ENCODE peak calls at places on chromosomes 5 and 9, in nine cellular contexts. V, G, N, W, I, Y, Z, F and T are unnamed samples.
A peak's percentile ranks its signal among the peaks of the same experiment; 100 is the strongest.

GRCh38 chr5:93705896-93706295 is 35.5 kb downstream of the POU5F2 start:
- DNase-seq in V (no peak), G (no peak), N (no peak), W (no peak), I (no peak), Y (no peak), Z (no peak), F (no peak), T (no peak)

GRCh38 chr5:157266286-157267007 is 524 bp downstream of the CYFIP2 start:
- DNase-seq in V (peak; percentile 81), G (no peak), N (no peak), W (peak; percentile 79), I (peak; percentile 44), Y (no peak), Z (peak; percentile 18), F (no peak), T (no peak)

GRCh38 chr5:56357426-56357825 is 124.3 kb upstream of the ANKRD55 start:
- DNase-seq in V (no peak), G (no peak), N (no peak), W (no peak), I (no peak), Y (no peak), Z (no peak), F (no peak), T (no peak)

GRCh38 chr9:16640649-16641048 is 229.8 kb downstream of the BNC2 start:
- DNase-seq in V (no peak), G (no peak), N (no peak), W (no peak), I (no peak), Y (no peak), Z (no peak), F (no peak), T (no peak)

GRCh38 chr5:158658439-158659230 is 441.1 kb downstream of the EBF1 start:
- DNase-seq in V (no peak), G (no peak), N (peak; percentile 2), W (no peak), I (no peak), Y (no peak), Z (no peak), F (no peak), T (no peak)

GRCh38 chr5:14178091-14178490 is 34.9 kb downstream of the TRIO start:
- DNase-seq in V (no peak), G (no peak), N (no peak), W (no peak), I (no peak), Y (no peak), Z (no peak), F (no peak), T (no peak)

GRCh38 chr5:167244583-167244982 is 1046.9 kb upstream of the WWC1 start:
- DNase-seq in V (no peak), G (no peak), N (peak; percentile 10), W (no peak), I (no peak), Y (no peak), Z (peak; percentile 26), F (no peak), T (no peak)

GRCh38 chr5:7548576-7548975 is 152.6 kb downstream of the ADCY2 start:
- DNase-seq in V (no peak), G (no peak), N (no peak), W (no peak), I (no peak), Y (no peak), Z (no peak), F (no peak), T (no peak)

GRCh38 chr5:141402553-141403328 is at the start of gene PCDHGA9:
- DNase-seq in V (no peak), G (no peak), N (peak; percentile 51), W (no peak), I (no peak), Y (no peak), Z (no peak), F (no peak), T (peak; percentile 37)

GRCh38 chr5:15385553-15385952 is 114.4 kb upstream of the FBXL7 start:
- DNase-seq in V (no peak), G (no peak), N (no peak), W (no peak), I (no peak), Y (no peak), Z (no peak), F (no peak), T (no peak)

GRCh38 chr9:22107646-22108045 is 98.5 kb upstream of the CDKN2B start:
- DNase-seq in V (no peak), G (no peak), N (no peak), W (no peak), I (no peak), Y (no peak), Z (no peak), F (no peak), T (no peak)

GRCh38 chr9:127349483-127350127 is 47.4 kb upstream of the SLC2A8 start:
- DNase-seq in V (no peak), G (no peak), N (no peak), W (no peak), I (no peak), Y (no peak), Z (no peak), F (no peak), T (no peak)

GRCh38 chr9:127347831-127348699 is 48.9 kb upstream of the SLC2A8 start:
- DNase-seq in V (no peak), G (peak; percentile 4), N (peak; percentile 76), W (no peak), I (no peak), Y (no peak), Z (peak; percentile 16), F (no peak), T (peak; percentile 55)

GRCh38 chr9:127345566-127345965 is 51.4 kb upstream of the SLC2A8 start:
- DNase-seq in V (no peak), G (no peak), N (no peak), W (no peak), I (no peak), Y (no peak), Z (no peak), F (no peak), T (no peak)

GRCh38 chr9:127344373-127344995 is 52.5 kb upstream of the SLC2A8 start:
- DNase-seq in V (no peak), G (peak; percentile 53), N (no peak), W (no peak), I (no peak), Y (no peak), Z (no peak), F (no peak), T (peak; percentile 25)

DNA sequence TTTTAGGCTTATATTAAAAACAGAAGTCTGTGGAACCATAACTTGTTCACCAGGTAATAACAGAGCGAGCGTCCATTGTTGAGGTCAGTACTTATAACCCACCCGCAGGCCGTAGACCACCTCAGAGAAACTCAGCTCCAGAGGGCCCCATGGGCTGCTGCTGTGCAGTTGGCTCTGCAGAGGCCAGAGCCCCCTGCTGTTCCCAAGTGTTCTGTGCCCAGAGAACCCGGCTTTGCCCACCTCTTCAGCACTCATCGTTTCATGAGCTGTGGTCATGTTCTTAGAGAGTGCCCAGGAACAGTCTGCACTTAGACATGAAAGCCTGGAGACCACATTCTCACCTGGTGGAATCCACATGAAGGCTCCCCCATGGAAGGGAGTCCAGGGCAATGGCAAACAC is 50.4 kb upstream of the SLC2A8 start:
- DNase-seq in V (no peak), G (no peak), N (no peak), W (no peak), I (no peak), Y (no peak), Z (peak; percentile 19), F (no peak), T (no peak)
- TF ChIP-seq CTCF in V (no peak), G (no peak), N (no peak), W (no peak), I (no peak), Y (no peak), Z (no peak), F (no peak), T (peak; percentile 52)

GRCh38 chr5:176812269-176813259 is 2.2 kb downstream of the UNC5A start:
- DNase-seq in V (no peak), G (no peak), N (no peak), W (no peak), I (no peak), Y (no peak), Z (peak; percentile 84), F (no peak), T (peak; percentile 25)
- TF ChIP-seq CTCF in V (peak; percentile 27), G (peak; percentile 64), N (no peak), W (no peak), I (no peak), Y (no peak), Z (peak; percentile 49), F (peak; percentile 39), T (peak; percentile 69)

GRCh38 chr5:101643793-101644192 is 652.3 kb downstream of the SLCO4C1 start:
- DNase-seq in V (no peak), G (no peak), N (no peak), W (no peak), I (no peak), Y (no peak), Z (no peak), F (no peak), T (no peak)
- TF ChIP-seq CTCF in V (no peak), G (no peak), N (no peak), W (no peak), I (no peak), Y (no peak), Z (no peak), F (no peak), T (no peak)

GRCh38 chr9:6024035-6024554 is 8.7 kb upstream of the RANBP6 start:
- DNase-seq in V (no peak), G (no peak), N (peak; percentile 31), W (no peak), I (no peak), Y (no peak), Z (peak; percentile 26), F (no peak), T (peak; percentile 7)
- TF ChIP-seq CTCF in V (peak; percentile 54), G (no peak), N (peak; percentile 68), W (peak; percentile 55), I (peak; percentile 58), Y (peak; percentile 41), Z (peak; percentile 95), F (peak; percentile 37), T (peak; percentile 62)

GRCh38 chr9:123401879-123402513 is 46.0 kb downstream of the CRB2 start:
- DNase-seq in V (no peak), G (no peak), N (peak; percentile 41), W (no peak), I (no peak), Y (no peak), Z (peak; percentile 60), F (no peak), T (peak; percentile 53)
- TF ChIP-seq CTCF in V (peak; percentile 68), G (peak; percentile 79), N (peak; percentile 76), W (peak; percentile 40), I (peak; percentile 60), Y (peak; percentile 24), Z (peak; percentile 68), F (peak; percentile 67), T (peak; percentile 89)